ENCODE peak calls at places on chromosomes 16 and 17, in ten cellular contexts. One of them, this sample, is unnamed.

GRCh38 chr16:78177927-78178326 is 78.5 kb downstream of the WWOX start:
- DNase-seq in NCI-H774: no peak
- DNase-seq in M059J: no peak
- DNase-seq in activated CD4-positive, alpha-beta T cell treated with anti-CD3 and anti-CD28 coated beads, Interleukin-2, amount 50 U/mL, for 1 hour: no peak
- DNase-seq in GM18507: no peak
- DNase-seq in retina: no peak
- DNase-seq in posterior vena cava: no peak
- DNase-seq in Right ventricle myocardium superior: no peak
- DNase-seq in nephron progenitor cell: no peak
- DNase-seq in T follicular helper cell: no peak
- DNase-seq in this sample: no peak

GRCh38 chr16:67431077-67431804 is at the start of gene HSD11B2:
- DNase-seq in M059J: peak; percentile 71
- DNase-seq in nephron progenitor cell: peak; percentile 71
- DNase-seq in retina: peak; percentile 65
- DNase-seq in GM18507: no peak
- DNase-seq in posterior vena cava: no peak
- DNase-seq in NCI-H774: peak; percentile 8
- DNase-seq in Right ventricle myocardium superior: peak; percentile 72
- DNase-seq in T follicular helper cell: no peak
- DNase-seq in activated CD4-positive, alpha-beta T cell treated with anti-CD3 and anti-CD28 coated beads, Interleukin-2, amount 50 U/mL, for 1 hour: no peak
- DNase-seq in this sample: peak; percentile 87

GRCh38 chr16:27547134-27547533 is 2.6 kb downstream of the GTF3C1 start:
- DNase-seq in GM18507: no peak
- DNase-seq in T follicular helper cell: no peak
- DNase-seq in nephron progenitor cell: no peak
- DNase-seq in Right ventricle myocardium superior: no peak
- DNase-seq in activated CD4-positive, alpha-beta T cell treated with anti-CD3 and anti-CD28 coated beads, Interleukin-2, amount 50 U/mL, for 1 hour: no peak
- DNase-seq in posterior vena cava: no peak
- DNase-seq in M059J: peak; percentile 57
- DNase-seq in NCI-H774: no peak
- DNase-seq in retina: no peak
- DNase-seq in this sample: no peak

GRCh38 chr17:65953316-65954147 is 238.4 kb downstream of the CEP112 start:
- DNase-seq in activated CD4-positive, alpha-beta T cell treated with anti-CD3 and anti-CD28 coated beads, Interleukin-2, amount 50 U/mL, for 1 hour: no peak
- DNase-seq in T follicular helper cell: no peak
- DNase-seq in Right ventricle myocardium superior: no peak
- DNase-seq in posterior vena cava: no peak
- DNase-seq in nephron progenitor cell: peak; percentile 29
- DNase-seq in retina: no peak
- DNase-seq in GM18507: no peak
- DNase-seq in NCI-H774: no peak
- DNase-seq in M059J: no peak
- DNase-seq in this sample: no peak

GRCh38 chr16:47721016-47721673 is 260.0 kb downstream of the PHKB start:
- DNase-seq in nephron progenitor cell: no peak
- DNase-seq in retina: no peak
- DNase-seq in NCI-H774: no peak
- DNase-seq in posterior vena cava: no peak
- DNase-seq in Right ventricle myocardium superior: no peak
- DNase-seq in activated CD4-positive, alpha-beta T cell treated with anti-CD3 and anti-CD28 coated beads, Interleukin-2, amount 50 U/mL, for 1 hour: no peak
- DNase-seq in M059J: no peak
- DNase-seq in GM18507: no peak
- DNase-seq in T follicular helper cell: no peak
- DNase-seq in this sample: no peak

GRCh38 chr17:28684963-28685362 is 23.0 kb downstream of the SUPT6H start:
- DNase-seq in activated CD4-positive, alpha-beta T cell treated with anti-CD3 and anti-CD28 coated beads, Interleukin-2, amount 50 U/mL, for 1 hour: no peak
- DNase-seq in posterior vena cava: peak; percentile 18
- DNase-seq in nephron progenitor cell: no peak
- DNase-seq in Right ventricle myocardium superior: no peak
- DNase-seq in retina: peak; percentile 17
- DNase-seq in M059J: peak; percentile 12
- DNase-seq in GM18507: no peak
- DNase-seq in T follicular helper cell: no peak
- DNase-seq in NCI-H774: no peak
- DNase-seq in this sample: peak; percentile 58

GRCh38 chr17:79747508-79748295 is 17.0 kb downstream of the ENPP7 start:
- DNase-seq in posterior vena cava: no peak
- DNase-seq in NCI-H774: no peak
- DNase-seq in T follicular helper cell: no peak
- DNase-seq in nephron progenitor cell: peak; percentile 77
- DNase-seq in GM18507: no peak
- DNase-seq in retina: peak; percentile 70
- DNase-seq in Right ventricle myocardium superior: no peak
- DNase-seq in activated CD4-positive, alpha-beta T cell treated with anti-CD3 and anti-CD28 coated beads, Interleukin-2, amount 50 U/mL, for 1 hour: no peak
- DNase-seq in M059J: no peak
- DNase-seq in this sample: no peak

GRCh38 chr17:60435244-60436170 is 13.2 kb downstream of the CHCT1 start:
- DNase-seq in NCI-H774: peak; percentile 80
- DNase-seq in Right ventricle myocardium superior: peak; percentile 70
- DNase-seq in nephron progenitor cell: peak; percentile 68
- DNase-seq in activated CD4-positive, alpha-beta T cell treated with anti-CD3 and anti-CD28 coated beads, Interleukin-2, amount 50 U/mL, for 1 hour: peak; percentile 46
- DNase-seq in GM18507: peak; percentile 46
- DNase-seq in retina: peak; percentile 75
- DNase-seq in T follicular helper cell: peak; percentile 42
- DNase-seq in posterior vena cava: peak; percentile 87
- DNase-seq in M059J: peak; percentile 83
- DNase-seq in this sample: no peak

GRCh38 chr16:86590501-86591144 is 12.3 kb downstream of the FOXL1 start:
- DNase-seq in NCI-H774: peak; percentile 10
- DNase-seq in M059J: peak; percentile 93
- DNase-seq in nephron progenitor cell: no peak
- DNase-seq in T follicular helper cell: no peak
- DNase-seq in Right ventricle myocardium superior: no peak
- DNase-seq in activated CD4-positive, alpha-beta T cell treated with anti-CD3 and anti-CD28 coated beads, Interleukin-2, amount 50 U/mL, for 1 hour: no peak
- DNase-seq in retina: no peak
- DNase-seq in GM18507: no peak
- DNase-seq in posterior vena cava: no peak
- DNase-seq in this sample: no peak

GRCh38 chr17:64786337-64786736 is 124.2 kb upstream of the SMURF2 start:
- DNase-seq in posterior vena cava: peak; percentile 56
- DNase-seq in M059J: no peak
- DNase-seq in Right ventricle myocardium superior: no peak
- DNase-seq in T follicular helper cell: no peak
- DNase-seq in NCI-H774: no peak
- DNase-seq in nephron progenitor cell: no peak
- DNase-seq in GM18507: no peak
- DNase-seq in activated CD4-positive, alpha-beta T cell treated with anti-CD3 and anti-CD28 coated beads, Interleukin-2, amount 50 U/mL, for 1 hour: no peak
- DNase-seq in retina: no peak
- DNase-seq in this sample: peak; percentile 61

GRCh38 chr17:17778308-17779014 is 58.3 kb downstream of the SREBF1 start:
- DNase-seq in retina: no peak
- DNase-seq in T follicular helper cell: no peak
- DNase-seq in M059J: no peak
- DNase-seq in posterior vena cava: peak; percentile 87
- DNase-seq in activated CD4-positive, alpha-beta T cell treated with anti-CD3 and anti-CD28 coated beads, Interleukin-2, amount 50 U/mL, for 1 hour: no peak
- DNase-seq in nephron progenitor cell: no peak
- DNase-seq in NCI-H774: no peak
- DNase-seq in Right ventricle myocardium superior: peak; percentile 89
- DNase-seq in GM18507: no peak
- DNase-seq in this sample: peak; percentile 88

GRCh38 chr17:10657866-10658265 is 757 bp upstream of the MYH3 start:
- DNase-seq in M059J: no peak
- DNase-seq in GM18507: no peak
- DNase-seq in NCI-H774: no peak
- DNase-seq in retina: peak; percentile 50
- DNase-seq in Right ventricle myocardium superior: no peak
- DNase-seq in nephron progenitor cell: no peak
- DNase-seq in activated CD4-positive, alpha-beta T cell treated with anti-CD3 and anti-CD28 coated beads, Interleukin-2, amount 50 U/mL, for 1 hour: no peak
- DNase-seq in T follicular helper cell: no peak
- DNase-seq in posterior vena cava: no peak
- DNase-seq in this sample: no peak

GRCh38 chr16:66369055-66369592 is 2.6 kb downstream of the CDH5 start:
- DNase-seq in Right ventricle myocardium superior: peak; percentile 74
- DNase-seq in M059J: no peak
- DNase-seq in posterior vena cava: peak; percentile 84
- DNase-seq in nephron progenitor cell: no peak
- DNase-seq in GM18507: no peak
- DNase-seq in activated CD4-positive, alpha-beta T cell treated with anti-CD3 and anti-CD28 coated beads, Interleukin-2, amount 50 U/mL, for 1 hour: no peak
- DNase-seq in NCI-H774: no peak
- DNase-seq in T follicular helper cell: no peak
- DNase-seq in retina: no peak
- DNase-seq in this sample: no peak

GRCh38 chr16:3283525-3284447 is 495 bp downstream of the ZNF263 start:
- DNase-seq in T follicular helper cell: no peak
- DNase-seq in activated CD4-positive, alpha-beta T cell treated with anti-CD3 and anti-CD28 coated beads, Interleukin-2, amount 50 U/mL, for 1 hour: no peak
- DNase-seq in retina: peak; percentile 24
- DNase-seq in M059J: no peak
- DNase-seq in Right ventricle myocardium superior: no peak
- DNase-seq in nephron progenitor cell: peak; percentile 44
- DNase-seq in NCI-H774: no peak
- DNase-seq in posterior vena cava: no peak
- DNase-seq in GM18507: no peak
- DNase-seq in this sample: peak; percentile 87

GRCh38 chr17:79647456-79647915 is 36.6 kb upstream of the RBFOX3 start:
- DNase-seq in nephron progenitor cell: no peak
- DNase-seq in GM18507: no peak
- DNase-seq in posterior vena cava: peak; percentile 73
- DNase-seq in M059J: no peak
- DNase-seq in T follicular helper cell: no peak
- DNase-seq in NCI-H774: no peak
- DNase-seq in activated CD4-positive, alpha-beta T cell treated with anti-CD3 and anti-CD28 coated beads, Interleukin-2, amount 50 U/mL, for 1 hour: no peak
- DNase-seq in Right ventricle myocardium superior: no peak
- DNase-seq in retina: no peak
- DNase-seq in this sample: no peak

GRCh38 chr17:21231533-21231932 is 17.6 kb upstream of the TMEM11 start:
- DNase-seq in Right ventricle myocardium superior: no peak
- DNase-seq in posterior vena cava: no peak
- DNase-seq in M059J: no peak
- DNase-seq in retina: no peak
- DNase-seq in nephron progenitor cell: no peak
- DNase-seq in activated CD4-positive, alpha-beta T cell treated with anti-CD3 and anti-CD28 coated beads, Interleukin-2, amount 50 U/mL, for 1 hour: no peak
- DNase-seq in NCI-H774: no peak
- DNase-seq in T follicular helper cell: no peak
- DNase-seq in GM18507: no peak
- DNase-seq in this sample: no peak

GRCh38 chr17:19747159-19747719 is 859 bp downstream of the ALDH3A1 start:
- DNase-seq in retina: no peak
- DNase-seq in GM18507: no peak
- DNase-seq in activated CD4-positive, alpha-beta T cell treated with anti-CD3 and anti-CD28 coated beads, Interleukin-2, amount 50 U/mL, for 1 hour: no peak
- DNase-seq in nephron progenitor cell: no peak
- DNase-seq in T follicular helper cell: no peak
- DNase-seq in Right ventricle myocardium superior: no peak
- DNase-seq in NCI-H774: no peak
- DNase-seq in posterior vena cava: no peak
- DNase-seq in M059J: no peak
- DNase-seq in this sample: no peak

GRCh38 chr17:21242026-21242700 is 11.0 kb downstream of the NATD1 start:
- DNase-seq in nephron progenitor cell: no peak
- DNase-seq in activated CD4-positive, alpha-beta T cell treated with anti-CD3 and anti-CD28 coated beads, Interleukin-2, amount 50 U/mL, for 1 hour: no peak
- DNase-seq in GM18507: no peak
- DNase-seq in M059J: no peak
- DNase-seq in retina: no peak
- DNase-seq in NCI-H774: no peak
- DNase-seq in T follicular helper cell: no peak
- DNase-seq in Right ventricle myocardium superior: no peak
- DNase-seq in posterior vena cava: no peak
- DNase-seq in this sample: no peak

GRCh38 chr17:67467500-67468481 is 90.7 kb downstream of the PITPNC1 start:
- DNase-seq in NCI-H774: no peak
- DNase-seq in Right ventricle myocardium superior: no peak
- DNase-seq in M059J: no peak
- DNase-seq in T follicular helper cell: no peak
- DNase-seq in retina: no peak
- DNase-seq in posterior vena cava: no peak
- DNase-seq in GM18507: no peak
- DNase-seq in nephron progenitor cell: no peak
- DNase-seq in activated CD4-positive, alpha-beta T cell treated with anti-CD3 and anti-CD28 coated beads, Interleukin-2, amount 50 U/mL, for 1 hour: no peak
- DNase-seq in this sample: no peak

GRCh38 chr16:12461201-12461600 is 342.5 kb downstream of the CPPED1 start:
- DNase-seq in nephron progenitor cell: no peak
- DNase-seq in activated CD4-positive, alpha-beta T cell treated with anti-CD3 and anti-CD28 coated beads, Interleukin-2, amount 50 U/mL, for 1 hour: no peak
- DNase-seq in T follicular helper cell: no peak
- DNase-seq in retina: no peak
- DNase-seq in posterior vena cava: no peak
- DNase-seq in M059J: no peak
- DNase-seq in GM18507: no peak
- DNase-seq in Right ventricle myocardium superior: no peak
- DNase-seq in NCI-H774: no peak
- DNase-seq in this sample: no peak

GRCh38 chr17:82931696-82932060 is 91.9 kb upstream of the ZNF750 start:
- DNase-seq in NCI-H774: no peak
- DNase-seq in nephron progenitor cell: no peak
- DNase-seq in posterior vena cava: peak; percentile 93
- DNase-seq in T follicular helper cell: no peak
- DNase-seq in M059J: no peak
- DNase-seq in GM18507: no peak
- DNase-seq in retina: no peak
- DNase-seq in Right ventricle myocardium superior: peak; percentile 81
- DNase-seq in activated CD4-positive, alpha-beta T cell treated with anti-CD3 and anti-CD28 coated beads, Interleukin-2, amount 50 U/mL, for 1 hour: no peak
- DNase-seq in this sample: peak; percentile 80

GRCh38 chr17:75542728-75543336 is 17.3 kb downstream of the LLGL2 start:
- DNase-seq in M059J: no peak
- DNase-seq in Right ventricle myocardium superior: no peak
- DNase-seq in posterior vena cava: no peak
- DNase-seq in activated CD4-positive, alpha-beta T cell treated with anti-CD3 and anti-CD28 coated beads, Interleukin-2, amount 50 U/mL, for 1 hour: no peak
- DNase-seq in T follicular helper cell: no peak
- DNase-seq in retina: no peak
- DNase-seq in nephron progenitor cell: no peak
- DNase-seq in GM18507: no peak
- DNase-seq in NCI-H774: no peak
- DNase-seq in this sample: no peak

GRCh38 chr16:84724619-84725307 is 25.0 kb downstream of the USP10 start:
- DNase-seq in NCI-H774: no peak
- DNase-seq in M059J: peak; percentile 40
- DNase-seq in nephron progenitor cell: no peak
- DNase-seq in activated CD4-positive, alpha-beta T cell treated with anti-CD3 and anti-CD28 coated beads, Interleukin-2, amount 50 U/mL, for 1 hour: no peak
- DNase-seq in GM18507: no peak
- DNase-seq in T follicular helper cell: no peak
- DNase-seq in retina: no peak
- DNase-seq in posterior vena cava: no peak
- DNase-seq in Right ventricle myocardium superior: no peak
- DNase-seq in this sample: no peak

GRCh38 chr17:5299383-5299782 is 17.3 kb downstream of the RABEP1 start:
- DNase-seq in NCI-H774: no peak
- DNase-seq in GM18507: no peak
- DNase-seq in activated CD4-positive, alpha-beta T cell treated with anti-CD3 and anti-CD28 coated beads, Interleukin-2, amount 50 U/mL, for 1 hour: no peak
- DNase-seq in M059J: no peak
- DNase-seq in retina: no peak
- DNase-seq in Right ventricle myocardium superior: no peak
- DNase-seq in nephron progenitor cell: no peak
- DNase-seq in posterior vena cava: no peak
- DNase-seq in T follicular helper cell: no peak
- DNase-seq in this sample: no peak

GRCh38 chr17:29594441-29595090 is 1.6 kb downstream of the ANKRD13B start:
- DNase-seq in T follicular helper cell: no peak
- DNase-seq in M059J: no peak
- DNase-seq in NCI-H774: no peak
- DNase-seq in nephron progenitor cell: peak; percentile 4
- DNase-seq in activated CD4-positive, alpha-beta T cell treated with anti-CD3 and anti-CD28 coated beads, Interleukin-2, amount 50 U/mL, for 1 hour: no peak
- DNase-seq in GM18507: no peak
- DNase-seq in retina: peak; percentile 14
- DNase-seq in Right ventricle myocardium superior: no peak
- DNase-seq in posterior vena cava: no peak
- DNase-seq in this sample: no peak

GRCh38 chr16:81520560-81521135 is 76.0 kb downstream of the CMIP start:
- DNase-seq in Right ventricle myocardium superior: no peak
- DNase-seq in nephron progenitor cell: no peak
- DNase-seq in retina: no peak
- DNase-seq in activated CD4-positive, alpha-beta T cell treated with anti-CD3 and anti-CD28 coated beads, Interleukin-2, amount 50 U/mL, for 1 hour: no peak
- DNase-seq in T follicular helper cell: no peak
- DNase-seq in M059J: peak; percentile 18
- DNase-seq in posterior vena cava: no peak
- DNase-seq in GM18507: no peak
- DNase-seq in NCI-H774: no peak
- DNase-seq in this sample: no peak

GRCh38 chr16:8935989-8936388 is 27.7 kb downstream of the USP7 start:
- DNase-seq in nephron progenitor cell: no peak
- DNase-seq in posterior vena cava: peak; percentile 62
- DNase-seq in Right ventricle myocardium superior: no peak
- DNase-seq in T follicular helper cell: no peak
- DNase-seq in M059J: no peak
- DNase-seq in activated CD4-positive, alpha-beta T cell treated with anti-CD3 and anti-CD28 coated beads, Interleukin-2, amount 50 U/mL, for 1 hour: no peak
- DNase-seq in GM18507: no peak
- DNase-seq in NCI-H774: no peak
- DNase-seq in retina: no peak
- DNase-seq in this sample: no peak

GRCh38 chr16:10067406-10067805 is 114.8 kb downstream of the GRIN2A start:
- DNase-seq in nephron progenitor cell: no peak
- DNase-seq in GM18507: no peak
- DNase-seq in NCI-H774: no peak
- DNase-seq in M059J: no peak
- DNase-seq in T follicular helper cell: no peak
- DNase-seq in activated CD4-positive, alpha-beta T cell treated with anti-CD3 and anti-CD28 coated beads, Interleukin-2, amount 50 U/mL, for 1 hour: no peak
- DNase-seq in Right ventricle myocardium superior: no peak
- DNase-seq in posterior vena cava: no peak
- DNase-seq in retina: no peak
- DNase-seq in this sample: no peak

This sample was measured in kidney.